ENCODE peak calls at places on chromosome 13, in six cellular contexts. One of them, this sample, is unnamed. For H3K9me3, the result is how much of the 10 kb centered on the place peaks cover.

GRCh38 chr13:52159159-52159982 is at the start of gene NEK3:
- DNase-seq in cardiac muscle cell: peak
- DNase-seq in lung: peak
- DNase-seq in iPS DF 6.9: peak
- DNase-seq in Peyer's patch: peak
- DNase-seq in heart right ventricle: peak
- DNase-seq in this sample: peak

GRCh38 chr13:20121154-20121515 is 39.7 kb downstream of the GJA3 start:
- DNase-seq in iPS DF 6.9: no peak
- DNase-seq in lung: no peak
- DNase-seq in cardiac muscle cell: peak
- DNase-seq in heart right ventricle: no peak
- DNase-seq in Peyer's patch: peak
- DNase-seq in this sample: no peak

GRCh38 chr13:95233026-95233635 is 68.1 kb downstream of the ABCC4 start:
- DNase-seq in iPS DF 6.9: no peak
- DNase-seq in lung: no peak
- DNase-seq in heart right ventricle: no peak
- DNase-seq in Peyer's patch: no peak
- DNase-seq in cardiac muscle cell: no peak
- DNase-seq in this sample: no peak

GRCh38 chr13:29707876-29708543 is 112.5 kb upstream of the SLC7A1 start:
- DNase-seq in cardiac muscle cell: peak
- DNase-seq in Peyer's patch: peak
- DNase-seq in heart right ventricle: no peak
- DNase-seq in lung: no peak
- DNase-seq in iPS DF 6.9: peak
- DNase-seq in this sample: peak

GRCh38 chr13:98839826-98840769 is 87.6 kb upstream of the SLC15A1 start:
- DNase-seq in cardiac muscle cell: peak
- DNase-seq in Peyer's patch: peak
- DNase-seq in iPS DF 6.9: peak
- DNase-seq in heart right ventricle: peak
- DNase-seq in lung: peak
- DNase-seq in this sample: peak

GRCh38 chr13:40987606-40988280 is 31.4 kb downstream of the ELF1 start:
- DNase-seq in iPS DF 6.9: no peak
- DNase-seq in heart right ventricle: no peak
- DNase-seq in lung: no peak
- DNase-seq in Peyer's patch: no peak
- DNase-seq in cardiac muscle cell: no peak
- DNase-seq in this sample: no peak

GRCh38 chr13:99960663-99961440 is 10.7 kb downstream of the ZIC5 start:
- DNase-seq in cardiac muscle cell: no peak
- DNase-seq in heart right ventricle: no peak
- DNase-seq in iPS DF 6.9: no peak
- DNase-seq in Peyer's patch: no peak
- DNase-seq in lung: no peak
- DNase-seq in this sample: no peak

GRCh38 chr13:98411617-98412310 is 165.1 kb downstream of the STK24 start:
- DNase-seq in Peyer's patch: peak
- DNase-seq in cardiac muscle cell: peak
- DNase-seq in lung: peak
- DNase-seq in heart right ventricle: no peak
- DNase-seq in iPS DF 6.9: no peak
- DNase-seq in this sample: peak

GRCh38 chr13:49791753-49792549 is 531 bp downstream of the KPNA3 start:
- DNase-seq in Peyer's patch: peak
- DNase-seq in cardiac muscle cell: peak
- DNase-seq in lung: peak
- DNase-seq in heart right ventricle: peak
- DNase-seq in iPS DF 6.9: no peak
- DNase-seq in this sample: peak

GRCh38 chr13:75489502-75490263 is 7.7 kb upstream of the TBC1D4 start:
- DNase-seq in cardiac muscle cell: peak
- DNase-seq in iPS DF 6.9: no peak
- DNase-seq in Peyer's patch: no peak
- DNase-seq in lung: peak
- DNase-seq in heart right ventricle: no peak
- DNase-seq in this sample: peak

GRCh38 chr13:40789275-40790231 is at the start of gene SLC25A15:
- DNase-seq in cardiac muscle cell: peak
- DNase-seq in lung: peak
- DNase-seq in heart right ventricle: peak
- DNase-seq in iPS DF 6.9: no peak
- DNase-seq in Peyer's patch: peak
- DNase-seq in this sample: peak

GRCh38 chr13:95494082-95494681 is 58.3 kb upstream of the CLDN10 start:
- DNase-seq in lung: no peak
- DNase-seq in cardiac muscle cell: peak
- DNase-seq in heart right ventricle: no peak
- DNase-seq in iPS DF 6.9: peak
- DNase-seq in Peyer's patch: no peak
- DNase-seq in this sample: no peak

GRCh38 chr13:21800847-21801616 is 130.2 kb downstream of the FGF9 start:
- DNase-seq in heart right ventricle: no peak
- DNase-seq in Peyer's patch: no peak
- DNase-seq in iPS DF 6.9: no peak
- DNase-seq in lung: no peak
- DNase-seq in cardiac muscle cell: no peak
- DNase-seq in this sample: no peak

GRCh38 chr13:32443111-32443510 is 15.2 kb upstream of the N4BP2L1 start:
- DNase-seq in iPS DF 6.9: no peak
- DNase-seq in heart right ventricle: no peak
- DNase-seq in cardiac muscle cell: peak
- DNase-seq in lung: no peak
- DNase-seq in Peyer's patch: peak
- DNase-seq in this sample: peak

GRCh38 chr13:93558637-93559036 is 332.0 kb downstream of the GPC6 start:
- DNase-seq in cardiac muscle cell: no peak
- DNase-seq in iPS DF 6.9: no peak
- DNase-seq in Peyer's patch: no peak
- DNase-seq in lung: no peak
- DNase-seq in heart right ventricle: no peak
- DNase-seq in this sample: no peak

GRCh38 chr13:59363950-59364349 is 799.8 kb downstream of the DIAPH3 start:
- DNase-seq in heart right ventricle: no peak
- DNase-seq in Peyer's patch: no peak
- DNase-seq in iPS DF 6.9: no peak
- DNase-seq in cardiac muscle cell: no peak
- DNase-seq in lung: no peak
- DNase-seq in this sample: no peak

GRCh38 chr13:59368652-59369051 is 795.1 kb downstream of the DIAPH3 start:
- DNase-seq in heart right ventricle: no peak
- DNase-seq in cardiac muscle cell: peak
- DNase-seq in Peyer's patch: no peak
- DNase-seq in lung: no peak
- DNase-seq in iPS DF 6.9: no peak
- DNase-seq in this sample: no peak

GRCh38 chr13:59364508-59365187 is 799.1 kb downstream of the DIAPH3 start:
- DNase-seq in iPS DF 6.9: peak
- DNase-seq in lung: no peak
- DNase-seq in cardiac muscle cell: peak
- DNase-seq in heart right ventricle: no peak
- DNase-seq in Peyer's patch: no peak
- DNase-seq in this sample: no peak

GRCh38 chr13:59371229-59371628 is 792.5 kb downstream of the DIAPH3 start:
- DNase-seq in cardiac muscle cell: no peak
- DNase-seq in iPS DF 6.9: no peak
- DNase-seq in lung: no peak
- DNase-seq in Peyer's patch: no peak
- DNase-seq in heart right ventricle: no peak
- DNase-seq in this sample: no peak

DNA sequence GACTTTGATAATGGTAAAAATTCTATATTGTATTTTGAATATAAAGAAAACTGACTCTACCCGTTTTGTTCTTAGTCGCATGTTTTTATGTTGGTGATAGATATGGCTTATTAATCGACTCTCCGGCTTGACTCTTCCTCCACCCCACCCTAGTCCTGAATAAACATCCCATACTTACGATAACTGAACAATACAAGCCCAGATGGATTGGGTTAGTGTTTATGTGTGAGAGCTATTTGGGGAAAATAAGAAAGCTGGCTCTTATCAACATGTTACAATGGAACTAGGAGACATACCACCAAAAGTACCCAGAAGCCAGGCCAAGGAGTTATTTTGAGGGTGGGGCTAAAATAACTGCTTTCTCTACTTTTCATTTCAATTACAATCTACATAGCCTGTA is 796.3 kb downstream of the DIAPH3 start:
- DNase-seq in iPS DF 6.9: no peak
- DNase-seq in cardiac muscle cell: no peak
- DNase-seq in Peyer's patch: no peak
- DNase-seq in heart right ventricle: no peak
- DNase-seq in lung: no peak
- DNase-seq in this sample: no peak
- H3K9me3 ChIP-seq in iPS DF 6.9: under half
- H3K9me3 ChIP-seq in cardiac muscle cell: under half
- H3K9me3 ChIP-seq in Peyer's patch: under half
- H3K9me3 ChIP-seq in heart right ventricle: under half
- H3K9me3 ChIP-seq in lung: under half
- H3K9me3 ChIP-seq in this sample: under half

DNA sequence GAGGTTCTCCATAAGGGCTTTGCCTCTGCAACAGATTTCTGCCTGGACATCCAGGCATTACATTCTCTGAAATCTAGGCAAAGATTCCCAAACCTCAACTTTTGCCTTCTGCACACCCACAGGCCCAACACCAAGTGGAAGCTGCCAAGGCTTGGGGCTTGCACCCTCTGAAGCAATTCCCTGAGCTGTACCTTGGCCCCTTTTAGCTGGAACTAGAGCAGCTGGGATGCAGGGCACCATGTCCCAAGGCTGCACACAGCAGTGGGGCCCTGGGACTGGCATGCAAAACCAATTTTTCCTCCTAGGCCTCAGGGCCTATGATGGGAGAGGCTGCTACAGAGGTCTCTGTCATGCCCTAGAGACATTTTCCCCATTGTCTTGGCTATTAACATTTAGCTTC is 943.2 kb downstream of the PCDH17 start:
- DNase-seq in Peyer's patch: no peak
- DNase-seq in heart right ventricle: no peak
- DNase-seq in iPS DF 6.9: no peak
- DNase-seq in lung: no peak
- DNase-seq in cardiac muscle cell: no peak
- DNase-seq in this sample: no peak
- H3K9me3 ChIP-seq in Peyer's patch: under half
- H3K9me3 ChIP-seq in heart right ventricle: under half
- H3K9me3 ChIP-seq in iPS DF 6.9: under half
- H3K9me3 ChIP-seq in lung: under half
- H3K9me3 ChIP-seq in cardiac muscle cell: under half
- H3K9me3 ChIP-seq in this sample: under half

GRCh38 chr13:53612200-53612599 is 583.6 kb downstream of the OLFM4 start:
- DNase-seq in Peyer's patch: no peak
- DNase-seq in lung: no peak
- DNase-seq in heart right ventricle: no peak
- DNase-seq in cardiac muscle cell: no peak
- DNase-seq in iPS DF 6.9: no peak
- DNase-seq in this sample: no peak
- H3K9me3 ChIP-seq in Peyer's patch: under half
- H3K9me3 ChIP-seq in lung: under half
- H3K9me3 ChIP-seq in heart right ventricle: under half
- H3K9me3 ChIP-seq in cardiac muscle cell: under half
- H3K9me3 ChIP-seq in iPS DF 6.9: under half
- H3K9me3 ChIP-seq in this sample: under half

GRCh38 chr13:113597386-113598080 is 13.0 kb downstream of the TFDP1 start:
- DNase-seq in iPS DF 6.9: no peak
- DNase-seq in cardiac muscle cell: no peak
- DNase-seq in Peyer's patch: no peak
- DNase-seq in heart right ventricle: no peak
- DNase-seq in lung: no peak
- DNase-seq in this sample: no peak
- H3K9me3 ChIP-seq in iPS DF 6.9: under half
- H3K9me3 ChIP-seq in cardiac muscle cell: under half
- H3K9me3 ChIP-seq in Peyer's patch: under half
- H3K9me3 ChIP-seq in heart right ventricle: under half
- H3K9me3 ChIP-seq in lung: under half
- H3K9me3 ChIP-seq in this sample: under half

GRCh38 chr13:25645681-25646080 is 273.9 kb downstream of the ATP8A2 start:
- DNase-seq in Peyer's patch: no peak
- DNase-seq in iPS DF 6.9: no peak
- DNase-seq in heart right ventricle: no peak
- DNase-seq in cardiac muscle cell: no peak
- DNase-seq in lung: no peak
- DNase-seq in this sample: no peak
- H3K9me3 ChIP-seq in Peyer's patch: under half
- H3K9me3 ChIP-seq in iPS DF 6.9: under half
- H3K9me3 ChIP-seq in heart right ventricle: under half
- H3K9me3 ChIP-seq in cardiac muscle cell: under half
- H3K9me3 ChIP-seq in lung: under half
- H3K9me3 ChIP-seq in this sample: under half

GRCh38 chr13:76696370-76696769 is 189.8 kb downstream of the KCTD12 start:
- DNase-seq in iPS DF 6.9: no peak
- DNase-seq in cardiac muscle cell: no peak
- DNase-seq in Peyer's patch: no peak
- DNase-seq in lung: no peak
- DNase-seq in heart right ventricle: no peak
- DNase-seq in this sample: no peak

GRCh38 chr13:76692326-76692725 is 193.9 kb downstream of the KCTD12 start:
- DNase-seq in Peyer's patch: no peak
- DNase-seq in cardiac muscle cell: no peak
- DNase-seq in lung: no peak
- DNase-seq in iPS DF 6.9: no peak
- DNase-seq in heart right ventricle: no peak
- DNase-seq in this sample: no peak

GRCh38 chr13:76690611-76691010 is 195.6 kb downstream of the KCTD12 start:
- DNase-seq in cardiac muscle cell: no peak
- DNase-seq in lung: no peak
- DNase-seq in Peyer's patch: no peak
- DNase-seq in iPS DF 6.9: no peak
- DNase-seq in heart right ventricle: no peak
- DNase-seq in this sample: no peak

GRCh38 chr13:76697277-76697676 is 188.9 kb downstream of the KCTD12 start:
- DNase-seq in lung: no peak
- DNase-seq in Peyer's patch: no peak
- DNase-seq in cardiac muscle cell: no peak
- DNase-seq in iPS DF 6.9: no peak
- DNase-seq in heart right ventricle: no peak
- DNase-seq in this sample: no peak

GRCh38 chr13:76693086-76693485 is 193.1 kb downstream of the KCTD12 start:
- DNase-seq in iPS DF 6.9: no peak
- DNase-seq in lung: no peak
- DNase-seq in Peyer's patch: no peak
- DNase-seq in cardiac muscle cell: no peak
- DNase-seq in heart right ventricle: no peak
- DNase-seq in this sample: no peak
- H3K9me3 ChIP-seq in iPS DF 6.9: under half
- H3K9me3 ChIP-seq in lung: under half
- H3K9me3 ChIP-seq in Peyer's patch: under half
- H3K9me3 ChIP-seq in cardiac muscle cell: under half
- H3K9me3 ChIP-seq in heart right ventricle: under half
- H3K9me3 ChIP-seq in this sample: under half

GRCh38 chr13:111513766-111514611 is 193.5 kb downstream of the TEX29 start:
- DNase-seq in cardiac muscle cell: no peak
- DNase-seq in lung: no peak
- DNase-seq in iPS DF 6.9: no peak
- DNase-seq in Peyer's patch: no peak
- DNase-seq in heart right ventricle: no peak
- DNase-seq in this sample: peak
- H3K9me3 ChIP-seq in cardiac muscle cell: under half
- H3K9me3 ChIP-seq in lung: under half
- H3K9me3 ChIP-seq in iPS DF 6.9: under half
- H3K9me3 ChIP-seq in Peyer's patch: under half
- H3K9me3 ChIP-seq in heart right ventricle: under half
- H3K9me3 ChIP-seq in this sample: under half

This sample was measured in testis.